ENCODE peak calls at places on chromosomes 6 and 20, in ten cellular contexts. Z is HCT116; P is ELR; H is stimulated activated naive CD8-positive, alpha-beta T cell treated with anti-CD3 and anti-CD28 coated beads, Interleukin-15, Interleukin-2, amounts not matched to agents 100 U/mL and 50 U/mL, for 24 hours; O is upper lobe of right lung; L is neural crest cell; U is tibial artery; K is type B pancreatic cell; Q is kidney tubule cell; B is vagina. C is an unnamed sample.

GRCh38 chr6:26594730-26595632 is 1.8 kb upstream of the ABT1 start:
- DNase-seq in Z (peak), O (no peak), Q (peak), L (no peak), K (no peak), H (peak), B (no peak), P (peak), U (no peak), C (no peak)

GRCh38 chr6:26189905-26190304 is 102.7 kb downstream of the HFE start:
- DNase-seq in P (no peak), O (no peak), U (no peak), K (no peak), H (no peak), Z (no peak), B (no peak), Q (no peak), L (no peak), C (no peak)

GRCh38 chr6:16503919-16504554 is 257.2 kb downstream of the ATXN1 start:
- DNase-seq in B (no peak), U (no peak), P (no peak), K (no peak), Z (no peak), L (no peak), H (no peak), Q (no peak), O (no peak), C (no peak)

GRCh38 chr6:157272866-157273755 is 50.2 kb downstream of the TMEM242 start:
- DNase-seq in Q (no peak), U (no peak), H (peak), O (no peak), P (peak), Z (no peak), K (no peak), B (no peak), L (no peak), C (peak)

GRCh38 chr6:45438849-45439406 is 61.2 kb upstream of the SUPT3H start:
- DNase-seq in Z (peak), P (peak), L (no peak), U (no peak), Q (peak), O (no peak), B (no peak), H (no peak), K (no peak), C (no peak)

GRCh38 chr6:95095855-95096254 is 481.5 kb upstream of the MANEA start:
- DNase-seq in Q (no peak), K (no peak), B (no peak), U (no peak), P (no peak), Z (no peak), O (no peak), L (no peak), H (no peak), C (no peak)

GRCh38 chr20:44532981-44533331 is 11.1 kb upstream of the SERINC3 start:
- DNase-seq in Z (no peak), K (no peak), U (no peak), O (no peak), L (no peak), B (no peak), P (peak), Q (peak), H (no peak), C (no peak)

GRCh38 chr6:16533721-16534136 is 227.5 kb downstream of the ATXN1 start:
- DNase-seq in B (no peak), K (no peak), Q (no peak), U (no peak), L (no peak), H (no peak), O (no peak), P (peak), Z (no peak), C (no peak)

GRCh38 chr20:57025261-57025660 is 241.2 kb downstream of the BMP7 start:
- DNase-seq in U (no peak), L (no peak), K (no peak), H (no peak), Q (no peak), O (no peak), P (no peak), Z (no peak), B (no peak), C (no peak)

GRCh38 chr6:141107562-141108160 is 1025.1 kb upstream of the GJE1 start:
- DNase-seq in Z (peak), H (no peak), U (no peak), Q (peak), O (no peak), B (no peak), K (no peak), P (peak), L (no peak), C (no peak)

GRCh38 chr6:31092769-31093505 is 19.4 kb downstream of the C6orf15 start:
- DNase-seq in Q (no peak), B (no peak), L (no peak), U (no peak), Z (no peak), P (no peak), H (no peak), K (no peak), O (no peak), C (no peak)

GRCh38 chr20:49937023-49937929 is 1.1 kb downstream of the RNF114 start:
- DNase-seq in P (peak), L (no peak), Q (peak), O (peak), Z (no peak), U (no peak), B (no peak), H (no peak), K (no peak), C (no peak)

GRCh38 chr6:41548098-41548840 is 2.1 kb downstream of the FOXP4 start:
- DNase-seq in B (no peak), Q (no peak), H (peak), U (no peak), O (peak), Z (no peak), P (no peak), L (no peak), K (no peak), C (no peak)

GRCh38 chr20:36461600-36462439 is 79.5 kb upstream of the MYL9 start:
- DNase-seq in H (peak), P (peak), O (peak), Q (peak), L (peak), B (no peak), U (peak), Z (no peak), K (no peak), C (peak)

GRCh38 chr20:57849126-57849867 is 139.5 kb upstream of the PMEPA1 start:
- DNase-seq in Z (no peak), Q (no peak), U (no peak), P (no peak), K (peak), B (peak), H (no peak), L (no peak), O (no peak), C (peak)

GRCh38 chr6:26029570-26029856 is 57.7 kb upstream of the HFE start:
- DNase-seq in O (no peak), B (no peak), U (no peak), P (no peak), H (no peak), K (no peak), L (no peak), Z (no peak), Q (no peak), C (no peak)

GRCh38 chr20:41524980-41525613 is 93.1 kb downstream of the CHD6 start:
- DNase-seq in O (peak), U (peak), Q (peak), P (peak), H (no peak), Z (no peak), B (no peak), L (no peak), K (no peak), C (peak)

GRCh38 chr6:161598896-161599295 is 325.0 kb upstream of the AGPAT4 start:
- DNase-seq in U (no peak), O (no peak), L (no peak), Z (no peak), H (no peak), K (no peak), B (no peak), Q (no peak), P (no peak), C (no peak)

GRCh38 chr6:169641461-169642085 is 60.3 kb downstream of the WDR27 start:
- DNase-seq in O (no peak), Z (no peak), B (no peak), U (no peak), Q (no peak), L (no peak), K (peak), P (no peak), H (no peak), C (peak)

GRCh38 chr6:36139431-36139830 is 9.1 kb downstream of the MAPK13 start:
- DNase-seq in U (no peak), K (no peak), L (no peak), P (peak), H (no peak), Z (no peak), B (no peak), O (no peak), Q (no peak), C (peak)

GRCh38 chr6:14638932-14639875 is 521.6 kb downstream of the CD83 start:
- DNase-seq in Z (no peak), Q (peak), L (no peak), U (no peak), P (peak), B (no peak), K (no peak), H (no peak), O (no peak), C (peak)

GRCh38 chr6:40165036-40165709 is 230.9 kb upstream of the MOCS1 start:
- DNase-seq in Q (no peak), L (no peak), P (no peak), O (no peak), K (no peak), B (no peak), Z (no peak), U (no peak), H (no peak), C (no peak)

GRCh38 chr6:36666726-36667591 is 11.6 kb upstream of the CDKN1A start:
- DNase-seq in Q (peak), L (peak), P (peak), H (no peak), Z (peak), U (peak), B (no peak), O (peak), K (peak), C (peak)

GRCh38 chr6:105896821-105897095 is 189.4 kb upstream of the PRDM1 start:
- DNase-seq in H (no peak), P (no peak), Z (no peak), U (no peak), K (no peak), L (no peak), O (no peak), B (no peak), Q (no peak), C (no peak)

GRCh38 chr6:104702126-104702841 is 157.4 kb downstream of the HACE1 start:
- DNase-seq in O (no peak), B (no peak), Z (no peak), P (no peak), U (no peak), L (no peak), H (no peak), Q (no peak), K (no peak), C (no peak)

GRCh38 chr6:52087498-52087999 is at the start of gene PKHD1:
- DNase-seq in P (peak), O (no peak), H (no peak), U (no peak), L (no peak), Z (peak), B (no peak), Q (peak), K (no peak), C (no peak)

GRCh38 chr6:166721576-166721975 is 94.5 kb upstream of the RPS6KA2 start:
- DNase-seq in K (no peak), Q (no peak), B (no peak), H (no peak), O (no peak), P (no peak), L (no peak), Z (no peak), U (no peak), C (no peak)

GRCh38 chr20:20546402-20546801 is 166.0 kb downstream of the RALGAPA2 start:
- DNase-seq in H (no peak), P (no peak), L (no peak), U (no peak), K (no peak), B (no peak), Z (no peak), Q (peak), O (no peak), C (no peak)

GRCh38 chr20:9035129-9035528 is 33.8 kb upstream of the PLCB4 start:
- DNase-seq in P (peak), B (no peak), L (no peak), Z (peak), O (no peak), Q (peak), U (peak), H (no peak), K (no peak), C (no peak)

GRCh38 chr6:110358536-110359148 is 493 bp upstream of the METTL24 start:
- DNase-seq in L (no peak), P (no peak), U (no peak), Q (no peak), Z (no peak), O (no peak), K (no peak), H (no peak), B (no peak), C (no peak)

GRCh38 chr6:148423601-148424270 is 81.1 kb downstream of the SASH1 start:
- DNase-seq in B (no peak), H (no peak), L (no peak), Z (no peak), U (no peak), Q (peak), P (no peak), K (no peak), O (no peak), C (no peak)

C was measured in cardiac septum.